ENCODE peak calls at places on chromosomes 2 and 18, in six cellular contexts. O, D, Z, A, S and I are unnamed samples.

GRCh38 chr2:204967199-204967995 is 422.1 kb downstream of the PARD3B start:
- DNase-seq in O (no peak), Z (no peak), S (no peak), D (no peak), A (no peak), I (no peak)

GRCh38 chr2:161420406-161421025 is 4.4 kb downstream of the TBR1 start:
- DNase-seq in O (no peak), D (no peak), Z (no peak), A (no peak), S (no peak), I (no peak)

GRCh38 chr2:237440819-237441281 is 26.9 kb upstream of the COL6A3 start:
- DNase-seq in O (no peak), S (no peak), D (no peak), Z (peak; percentile 40), A (no peak), I (no peak)

GRCh38 chr2:86337235-86338099 is at the start of gene REEP1:
- DNase-seq in A (no peak), S (no peak), O (no peak), D (no peak), Z (no peak), I (no peak)

GRCh38 chr18:62522178-62522509 is 681 bp upstream of the ZCCHC2 start:
- DNase-seq in Z (no peak), S (no peak), A (peak; percentile 36), O (no peak), D (no peak), I (no peak)

GRCh38 chr2:219951111-219951510 is 323.7 kb downstream of the SLC4A3 start:
- DNase-seq in Z (no peak), S (no peak), D (no peak), A (no peak), O (no peak), I (no peak)

GRCh38 chr18:36149514-36150289 is 20.0 kb downstream of the ELP2 start:
- DNase-seq in Z (no peak), A (no peak), D (no peak), S (peak; percentile 32), O (no peak), I (no peak)

GRCh38 chr2:59435630-59436029 is 1117.8 kb downstream of the BCL11A start:
- DNase-seq in Z (no peak), A (no peak), O (no peak), S (no peak), D (no peak), I (no peak)

GRCh38 chr18:55515946-55516710 is 71.9 kb downstream of the TCF4 start:
- DNase-seq in D (no peak), S (no peak), A (no peak), Z (peak; percentile 84), O (no peak), I (no peak)

GRCh38 chr2:218091743-218092142 is 22.7 kb downstream of the RUFY4 start:
- DNase-seq in A (no peak), O (no peak), D (no peak), Z (no peak), S (no peak), I (no peak)

GRCh38 chr2:16652296-16653082 is 13.1 kb downstream of the CYRIA start:
- DNase-seq in Z (peak; percentile 75), S (no peak), D (no peak), O (no peak), A (no peak), I (no peak)

GRCh38 chr2:134736167-134736885 is 17.5 kb upstream of the TMEM163 start:
- DNase-seq in Z (peak; percentile 50), A (no peak), D (no peak), S (no peak), O (no peak), I (no peak)

GRCh38 chr2:207156451-207157161 is 9.1 kb downstream of the KLF7 start:
- DNase-seq in O (no peak), Z (no peak), D (peak; percentile 61), S (no peak), A (no peak), I (no peak)

GRCh38 chr18:23958036-23958435 is 56.5 kb upstream of the TTC39C start:
- DNase-seq in S (no peak), Z (no peak), O (no peak), D (no peak), A (no peak), I (no peak)

GRCh38 chr2:25063876-25064660 is 22.2 kb downstream of the EFR3B start:
- DNase-seq in A (no peak), O (no peak), D (no peak), S (peak; percentile 39), Z (no peak), I (no peak)

GRCh38 chr2:12081481-12082210 is 335.2 kb downstream of the LPIN1 start:
- DNase-seq in S (no peak), O (no peak), A (no peak), D (no peak), Z (no peak), I (no peak)

GRCh38 chr2:191396794-191397193 is 151.6 kb downstream of the MYO1B start:
- DNase-seq in Z (no peak), O (no peak), A (no peak), S (no peak), D (no peak), I (no peak)

GRCh38 chr2:36597003-36597531 is 901 bp downstream of the FEZ2 start:
- DNase-seq in Z (no peak), D (no peak), S (no peak), A (no peak), O (no peak), I (no peak)

GRCh38 chr18:58299936-58300335 is 255.9 kb downstream of the NEDD4L start:
- DNase-seq in S (no peak), Z (no peak), D (no peak), A (no peak), O (no peak), I (no peak)

GRCh38 chr18:58298251-58299134 is 254.5 kb downstream of the NEDD4L start:
- DNase-seq in A (peak; percentile 13), S (no peak), Z (peak; percentile 37), O (no peak), D (no peak), I (no peak)

GRCh38 chr18:58299135-58299473 is 255.1 kb downstream of the NEDD4L start:
- DNase-seq in S (no peak), Z (no peak), D (no peak), A (no peak), O (no peak), I (no peak)

GRCh38 chr18:58302811-58303210 is 258.8 kb downstream of the NEDD4L start:
- DNase-seq in A (no peak), D (no peak), Z (no peak), S (no peak), O (no peak), I (no peak)

DNA sequence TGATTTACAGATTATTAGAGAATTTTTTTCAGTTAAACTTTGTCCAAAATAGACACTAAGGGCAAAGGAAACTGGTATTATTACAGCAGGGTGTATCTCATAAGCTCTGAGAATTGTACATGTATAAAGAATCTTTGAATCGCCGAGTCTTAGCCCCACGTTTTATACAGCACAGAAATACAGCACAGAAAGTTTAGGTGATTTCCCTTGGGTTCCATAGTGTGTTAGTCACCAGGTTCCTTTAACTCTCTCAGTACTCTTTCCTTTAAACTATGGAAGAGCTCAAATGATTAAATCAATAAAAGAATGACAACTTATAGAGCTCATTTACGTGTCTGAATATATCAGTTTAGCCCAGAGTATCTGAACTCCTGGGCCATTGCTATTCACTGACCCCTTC is 256.8 kb downstream of the NEDD4L start:
- DNase-seq in D (no peak), O (no peak), Z (peak; percentile 41), A (no peak), S (no peak), I (no peak)
- TF ChIP-seq RFX5 in D (no peak), O (no peak), Z (no peak), A (no peak), S (no peak), I (no peak)

DNA sequence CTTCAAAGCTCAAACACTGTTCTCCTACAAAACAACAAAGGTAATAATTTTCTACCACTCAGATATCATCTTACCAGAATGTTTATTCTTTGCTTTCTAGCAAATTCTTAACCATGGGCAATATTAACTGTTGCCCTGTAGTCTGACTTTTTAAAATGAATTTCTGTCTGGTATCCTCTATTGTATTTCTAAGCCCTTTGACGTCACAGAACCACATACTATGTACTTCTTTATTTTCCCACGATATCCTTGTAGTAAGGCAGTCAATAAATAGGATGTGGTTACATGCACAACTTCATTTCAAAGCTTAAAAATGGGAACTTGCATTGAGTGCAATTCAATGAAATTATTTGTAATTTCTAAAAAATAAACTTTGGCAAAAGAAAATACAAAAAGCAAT is 58.7 kb downstream of the THADA start:
- DNase-seq in D (no peak), A (no peak), O (no peak), S (no peak), Z (no peak), I (no peak)
- TF ChIP-seq POLR2A in D (no peak), A (no peak), O (no peak), S (no peak), Z (no peak), I (no peak)

DNA sequence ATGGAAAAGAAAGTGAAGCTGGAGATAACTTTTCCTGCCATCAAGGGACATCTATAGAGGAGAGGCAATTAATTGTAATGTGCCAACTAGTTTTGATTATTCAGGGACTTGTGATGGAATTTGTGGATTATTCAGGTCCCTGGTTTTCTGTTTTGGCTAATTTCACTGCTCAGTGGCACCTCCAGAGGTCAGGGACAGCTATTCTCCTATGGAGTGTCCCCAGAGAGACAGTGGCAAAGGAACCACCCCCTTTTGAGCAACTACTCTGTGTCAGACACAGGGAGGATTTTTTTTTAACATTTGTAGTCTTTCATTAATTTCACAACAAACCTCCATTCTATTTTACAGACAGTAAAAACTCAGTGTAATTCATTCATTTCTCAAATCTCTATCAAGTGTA is 206.0 kb upstream of the SPRED2 start:
- DNase-seq in S (no peak), O (no peak), D (peak; percentile 16), A (peak; percentile 51), Z (no peak), I (no peak)
- TF ChIP-seq RFX5 in S (no peak), O (no peak), D (no peak), A (no peak), Z (no peak), I (no peak)

GRCh38 chr18:26655010-26655613 is 106.8 kb upstream of the KCTD1 start:
- DNase-seq in O (peak; percentile 39), Z (no peak), D (no peak), A (no peak), S (no peak), I (no peak)

GRCh38 chr18:26656401-26656943 is 108.1 kb upstream of the KCTD1 start:
- DNase-seq in S (no peak), O (no peak), Z (no peak), D (no peak), A (no peak), I (peak; percentile 59)

GRCh38 chr18:26655614-26656400 is 107.5 kb upstream of the KCTD1 start:
- DNase-seq in S (no peak), Z (peak; percentile 11), A (no peak), O (peak; percentile 75), D (no peak), I (peak; percentile 78)

GRCh38 chr18:26657618-26658581 is 109.5 kb upstream of the KCTD1 start:
- DNase-seq in A (no peak), S (no peak), O (no peak), D (no peak), Z (no peak), I (no peak)

DNA sequence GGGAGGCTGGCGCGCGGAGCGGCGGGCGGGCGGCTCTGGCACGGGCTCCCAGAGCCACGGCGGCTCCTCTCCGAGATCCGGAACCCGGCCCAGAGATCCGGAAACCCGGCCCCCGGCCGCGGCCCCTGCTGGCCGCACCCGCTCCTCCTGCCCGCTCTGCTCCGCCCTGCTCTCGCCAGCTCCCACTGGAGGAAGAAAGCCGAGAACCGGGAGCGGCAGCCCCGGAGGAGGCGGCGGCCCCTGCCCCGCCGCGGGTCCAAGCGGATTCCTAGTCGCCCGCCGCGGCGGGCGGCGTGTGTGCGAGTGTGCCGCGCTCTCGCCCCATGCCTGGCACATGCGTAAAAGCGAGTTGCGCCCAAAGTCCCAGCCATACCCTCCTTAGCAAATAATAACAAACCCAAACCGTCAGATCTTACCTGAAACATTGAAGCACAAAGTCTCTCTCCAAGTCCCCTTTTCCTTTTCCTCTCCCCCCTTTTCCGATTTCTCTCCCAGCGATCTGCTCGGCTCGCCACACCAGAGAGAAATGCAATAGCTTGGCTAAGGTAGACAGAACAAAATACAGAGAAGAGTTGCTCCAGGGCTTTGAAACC is 108.7 kb upstream of the KCTD1 start:
- DNase-seq in S (no peak), D (peak; percentile 6), A (no peak), Z (peak; percentile 36), O (peak; percentile 48), I (peak; percentile 82)
- TF ChIP-seq POLR2A in S (peak; percentile 17), D (no peak), A (no peak), Z (no peak), O (peak; percentile 35), I (peak; percentile 41)